ENCODE peak calls at places on chromosome 22, in seven cellular contexts. One of them, this sample, is unnamed.

GRCh38 chr22:23894710-23895598 is 771 bp downstream of the MIF start:
- DNase-seq in lower leg skin: peak; percentile 55
- DNase-seq in NB4: peak; percentile 93
- DNase-seq in A549: peak; percentile 85
- DNase-seq in tibial nerve: peak; percentile 33
- DNase-seq in H1: peak; percentile 83
- DNase-seq in right lobe of liver: peak; percentile 79
- DNase-seq in this sample: peak; percentile 84

GRCh38 chr22:41447435-41448188 is 1.0 kb upstream of the TOB2 start:
- DNase-seq in lower leg skin: peak; percentile 63
- DNase-seq in NB4: peak; percentile 84
- DNase-seq in A549: peak; percentile 60
- DNase-seq in tibial nerve: peak; percentile 54
- DNase-seq in H1: peak; percentile 78
- DNase-seq in right lobe of liver: peak; percentile 80
- DNase-seq in this sample: peak; percentile 60

GRCh38 chr22:36741204-36741793 is 34.6 kb downstream of the IFT27 start:
- DNase-seq in lower leg skin: no peak
- DNase-seq in NB4: peak; percentile 45
- DNase-seq in A549: peak; percentile 36
- DNase-seq in tibial nerve: no peak
- DNase-seq in H1: no peak
- DNase-seq in right lobe of liver: no peak
- DNase-seq in this sample: no peak

GRCh38 chr22:39150848-39151215 is 1.6 kb downstream of the CBX7 start:
- DNase-seq in lower leg skin: no peak
- DNase-seq in NB4: no peak
- DNase-seq in A549: no peak
- DNase-seq in tibial nerve: peak; percentile 10
- DNase-seq in H1: no peak
- DNase-seq in right lobe of liver: no peak
- DNase-seq in this sample: no peak

GRCh38 chr22:24060375-24060788 is 49.3 kb downstream of the CABIN1 start:
- DNase-seq in lower leg skin: peak; percentile 52
- DNase-seq in NB4: no peak
- DNase-seq in A549: peak; percentile 8
- DNase-seq in tibial nerve: no peak
- DNase-seq in H1: no peak
- DNase-seq in right lobe of liver: no peak
- DNase-seq in this sample: peak; percentile 51

GRCh38 chr22:46147471-46148267 is 2.7 kb upstream of the PPARA start:
- DNase-seq in lower leg skin: no peak
- DNase-seq in NB4: no peak
- DNase-seq in A549: no peak
- DNase-seq in tibial nerve: no peak
- DNase-seq in H1: peak; percentile 40
- DNase-seq in right lobe of liver: peak; percentile 91
- DNase-seq in this sample: no peak

GRCh38 chr22:21025763-21026755 is 6.3 kb downstream of the SLC7A4 start:
- DNase-seq in lower leg skin: no peak
- DNase-seq in NB4: no peak
- DNase-seq in A549: no peak
- DNase-seq in tibial nerve: no peak
- DNase-seq in H1: no peak
- DNase-seq in right lobe of liver: no peak
- DNase-seq in this sample: no peak

GRCh38 chr22:46149493-46149997 is 781 bp upstream of the PPARA start:
- DNase-seq in lower leg skin: no peak
- DNase-seq in NB4: peak; percentile 49
- DNase-seq in A549: no peak
- DNase-seq in tibial nerve: peak; percentile 54
- DNase-seq in H1: peak; percentile 84
- DNase-seq in right lobe of liver: peak; percentile 81
- DNase-seq in this sample: peak; percentile 53

GRCh38 chr22:45831394-45831793 is 145.6 kb downstream of the WNT7B start:
- DNase-seq in lower leg skin: no peak
- DNase-seq in NB4: no peak
- DNase-seq in A549: peak; percentile 28
- DNase-seq in tibial nerve: no peak
- DNase-seq in H1: no peak
- DNase-seq in right lobe of liver: no peak
- DNase-seq in this sample: no peak

GRCh38 chr22:39839917-39840510 is 53.5 kb downstream of the ENTHD1 start:
- DNase-seq in lower leg skin: no peak
- DNase-seq in NB4: peak; percentile 5
- DNase-seq in A549: no peak
- DNase-seq in tibial nerve: no peak
- DNase-seq in H1: no peak
- DNase-seq in right lobe of liver: no peak
- DNase-seq in this sample: no peak

GRCh38 chr22:48868554-48868953 is 959.1 kb downstream of the BRD1 start:
- DNase-seq in lower leg skin: no peak
- DNase-seq in NB4: no peak
- DNase-seq in A549: no peak
- DNase-seq in tibial nerve: no peak
- DNase-seq in H1: no peak
- DNase-seq in right lobe of liver: no peak
- DNase-seq in this sample: no peak

GRCh38 chr22:26431151-26431995 is 2.3 kb downstream of the ASPHD2 start:
- DNase-seq in lower leg skin: no peak
- DNase-seq in NB4: no peak
- DNase-seq in A549: no peak
- DNase-seq in tibial nerve: no peak
- DNase-seq in H1: no peak
- DNase-seq in right lobe of liver: no peak
- DNase-seq in this sample: no peak

GRCh38 chr22:26430600-26430999 is 1.5 kb downstream of the ASPHD2 start:
- DNase-seq in lower leg skin: no peak
- DNase-seq in NB4: no peak
- DNase-seq in A549: no peak
- DNase-seq in tibial nerve: no peak
- DNase-seq in H1: no peak
- DNase-seq in right lobe of liver: no peak
- DNase-seq in this sample: no peak

GRCh38 chr22:26429458-26430238 is 588 bp downstream of the ASPHD2 start:
- DNase-seq in lower leg skin: no peak
- DNase-seq in NB4: no peak
- DNase-seq in A549: no peak
- DNase-seq in tibial nerve: no peak
- DNase-seq in H1: no peak
- DNase-seq in right lobe of liver: no peak
- DNase-seq in this sample: no peak

GRCh38 chr22:26426924-26427323 is 2.1 kb upstream of the ASPHD2 start:
- DNase-seq in lower leg skin: no peak
- DNase-seq in NB4: no peak
- DNase-seq in A549: no peak
- DNase-seq in tibial nerve: no peak
- DNase-seq in H1: no peak
- DNase-seq in right lobe of liver: no peak
- DNase-seq in this sample: no peak

GRCh38 chr22:26428515-26429457 is at the start of gene ASPHD2:
- DNase-seq in lower leg skin: peak; percentile 32
- DNase-seq in NB4: peak; percentile 73
- DNase-seq in A549: peak; percentile 11
- DNase-seq in tibial nerve: no peak
- DNase-seq in H1: peak; percentile 75
- DNase-seq in right lobe of liver: peak; percentile 49
- DNase-seq in this sample: peak; percentile 48
- TF ChIP-seq POLR2A in lower leg skin: no peak
- TF ChIP-seq POLR2A in NB4: peak; percentile 32
- TF ChIP-seq POLR2A in A549: peak; percentile 53
- TF ChIP-seq POLR2A in tibial nerve: no peak
- TF ChIP-seq POLR2A in H1: peak; percentile 70
- TF ChIP-seq POLR2A in right lobe of liver: peak; percentile 14
- TF ChIP-seq POLR2A in this sample: peak; percentile 27

GRCh38 chr22:30922151-30922611 is 46.4 kb downstream of the MORC2 start:
- DNase-seq in lower leg skin: no peak
- DNase-seq in NB4: peak; percentile 91
- DNase-seq in A549: peak; percentile 23
- DNase-seq in tibial nerve: no peak
- DNase-seq in H1: no peak
- DNase-seq in right lobe of liver: peak; percentile 69
- DNase-seq in this sample: peak; percentile 32
- TF ChIP-seq POLR2A in lower leg skin: no peak
- TF ChIP-seq POLR2A in NB4: no peak
- TF ChIP-seq POLR2A in A549: no peak
- TF ChIP-seq POLR2A in tibial nerve: no peak
- TF ChIP-seq POLR2A in H1: no peak
- TF ChIP-seq POLR2A in right lobe of liver: no peak
- TF ChIP-seq POLR2A in this sample: no peak

DNA sequence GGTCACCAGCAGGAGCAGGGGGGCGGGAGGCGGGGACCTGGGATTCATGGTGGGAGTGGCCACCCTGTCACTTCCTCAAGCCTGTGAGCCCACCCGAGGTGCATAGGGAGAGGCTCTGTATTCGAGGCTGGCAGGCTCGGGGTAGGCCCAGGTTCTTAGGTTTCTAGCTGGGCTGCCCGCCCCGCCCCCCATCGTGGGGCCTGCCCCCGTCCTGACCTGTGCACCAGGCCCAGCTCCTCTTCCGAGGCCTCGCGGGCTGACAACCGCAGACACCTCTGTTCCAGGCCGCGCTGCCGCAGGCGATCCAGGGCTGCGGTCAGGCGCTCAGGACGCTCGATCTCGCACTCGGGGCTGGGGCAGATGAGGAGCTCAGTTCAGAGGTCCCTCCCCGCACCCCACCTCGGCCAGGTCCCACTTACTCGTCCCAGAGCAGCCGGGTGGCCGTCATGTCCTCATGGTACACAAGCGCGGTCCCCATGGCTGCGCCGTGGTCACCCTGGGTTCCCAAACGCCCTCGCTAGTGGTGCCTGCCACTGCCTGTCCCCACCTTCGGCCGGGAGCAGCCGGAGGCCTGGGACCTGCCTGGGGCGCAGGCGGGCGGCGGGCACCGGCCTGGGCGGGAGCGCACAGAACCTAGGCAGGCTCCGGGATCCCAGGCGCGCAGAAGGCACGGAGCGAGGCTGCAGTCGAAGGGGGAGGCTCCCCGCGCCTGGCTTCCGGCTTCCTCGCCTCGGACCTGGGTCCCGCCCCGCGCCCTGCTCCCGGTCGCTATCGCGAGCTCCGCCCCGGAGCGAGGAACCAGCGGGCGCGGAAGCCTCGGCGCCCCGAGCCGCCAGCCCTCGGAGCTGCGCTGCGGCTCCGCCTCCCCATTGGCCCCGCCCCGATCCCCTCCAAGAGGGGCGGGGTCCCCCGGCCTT is at the start of gene HDAC10:
- DNase-seq in lower leg skin: peak; percentile 63
- DNase-seq in NB4: peak; percentile 91
- DNase-seq in A549: peak; percentile 43
- DNase-seq in tibial nerve: no peak
- DNase-seq in H1: peak; percentile 92
- DNase-seq in right lobe of liver: peak; percentile 90
- DNase-seq in this sample: peak; percentile 60
- TF ChIP-seq POLR2A in lower leg skin: no peak
- TF ChIP-seq POLR2A in NB4: peak; percentile 63
- TF ChIP-seq POLR2A in A549: no peak
- TF ChIP-seq POLR2A in tibial nerve: no peak
- TF ChIP-seq POLR2A in H1: peak; percentile 44
- TF ChIP-seq POLR2A in right lobe of liver: peak; percentile 53
- TF ChIP-seq POLR2A in this sample: no peak

DNA sequence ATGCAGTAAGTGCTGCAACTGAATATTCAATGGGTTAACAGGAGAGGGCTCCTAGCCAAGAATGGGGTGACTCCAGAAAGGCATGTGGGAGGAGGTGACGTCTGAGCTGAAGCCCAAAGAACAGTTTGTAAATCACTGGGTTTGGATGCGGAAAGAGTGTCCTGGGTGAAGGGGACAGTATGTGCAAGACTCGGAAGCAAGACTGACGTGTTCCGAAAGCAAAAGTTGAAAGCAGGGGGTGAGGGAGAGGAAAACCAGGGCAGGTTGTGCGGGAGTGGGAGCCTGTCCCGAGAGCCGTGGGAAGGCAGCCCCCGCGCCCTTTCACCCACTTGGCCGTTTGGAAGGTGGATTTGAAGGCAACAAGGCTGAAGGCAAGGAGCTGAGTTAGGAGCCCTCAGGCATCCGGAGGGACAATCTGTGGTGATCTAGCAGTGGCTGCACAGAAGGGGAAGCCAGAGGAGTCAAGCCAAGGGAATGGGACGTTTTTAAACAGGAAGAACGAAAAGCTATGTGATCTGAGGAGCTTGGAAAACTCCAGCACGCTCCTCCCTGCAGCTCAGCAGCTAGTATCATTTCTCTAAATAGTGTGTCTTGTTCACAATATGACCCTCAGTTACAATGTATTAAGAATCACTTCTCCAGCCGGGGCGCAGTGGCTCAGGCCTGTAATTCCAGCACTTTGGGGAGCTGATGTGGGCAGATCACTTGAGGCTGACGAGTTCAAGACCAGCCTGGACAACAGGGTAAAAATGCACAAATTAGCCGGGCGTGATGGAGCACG is 7.7 kb downstream of the SLC25A18 start:
- DNase-seq in lower leg skin: peak; percentile 68
- DNase-seq in NB4: no peak
- DNase-seq in A549: no peak
- DNase-seq in tibial nerve: peak; percentile 33
- DNase-seq in H1: no peak
- DNase-seq in right lobe of liver: peak; percentile 63
- DNase-seq in this sample: peak; percentile 63
- TF ChIP-seq POLR2A in lower leg skin: no peak
- TF ChIP-seq POLR2A in NB4: no peak
- TF ChIP-seq POLR2A in A549: no peak
- TF ChIP-seq POLR2A in tibial nerve: peak; percentile 25
- TF ChIP-seq POLR2A in H1: no peak
- TF ChIP-seq POLR2A in right lobe of liver: peak; percentile 73
- TF ChIP-seq POLR2A in this sample: no peak

DNA sequence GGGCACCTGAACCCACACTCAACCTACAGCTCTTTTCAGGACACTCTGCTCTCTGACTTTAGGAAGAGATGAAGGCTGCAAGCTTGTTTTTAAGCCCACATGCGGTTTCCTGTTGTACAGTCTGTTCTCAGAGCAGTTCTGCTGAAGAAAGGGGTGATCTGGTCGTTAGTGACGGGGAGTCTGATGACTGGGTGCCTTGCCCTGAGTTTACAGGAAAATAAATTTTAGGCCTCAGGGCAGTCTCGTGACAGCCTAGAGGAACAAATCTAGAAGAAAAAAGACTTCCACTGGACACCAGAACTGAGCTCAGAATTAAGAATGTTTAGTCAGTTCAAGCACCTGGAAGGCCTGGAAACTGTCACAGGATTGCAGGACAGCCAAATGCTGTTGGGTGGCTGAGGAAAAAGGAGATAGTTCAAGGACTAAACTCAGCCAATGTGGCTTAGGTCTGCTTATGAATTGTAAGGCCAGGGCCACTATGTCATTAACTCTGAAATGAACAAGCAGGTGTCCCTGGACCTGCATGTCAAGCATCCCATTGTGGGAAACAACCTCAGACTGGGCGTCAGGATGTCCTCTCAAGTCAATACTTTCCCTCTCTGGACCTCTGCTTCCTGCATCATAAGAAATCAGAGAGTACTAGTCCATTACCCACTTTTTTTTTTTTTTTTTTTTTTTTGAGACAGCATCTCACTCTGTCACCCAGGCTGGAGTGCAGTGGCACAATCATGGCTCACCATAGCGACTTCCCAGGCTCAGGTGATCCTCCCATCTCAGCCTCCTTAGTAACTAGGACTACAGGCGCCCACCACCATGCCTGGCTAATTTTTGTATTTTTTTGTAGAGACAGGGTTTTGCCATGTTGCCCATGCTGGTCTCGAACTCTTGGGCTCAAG is 5.7 kb downstream of the PIK3IP1 start:
- DNase-seq in lower leg skin: peak; percentile 71
- DNase-seq in NB4: no peak
- DNase-seq in A549: no peak
- DNase-seq in tibial nerve: no peak
- DNase-seq in H1: no peak
- DNase-seq in right lobe of liver: no peak
- DNase-seq in this sample: no peak
- TF ChIP-seq POLR2A in lower leg skin: no peak
- TF ChIP-seq POLR2A in NB4: no peak
- TF ChIP-seq POLR2A in A549: no peak
- TF ChIP-seq POLR2A in tibial nerve: no peak
- TF ChIP-seq POLR2A in H1: no peak
- TF ChIP-seq POLR2A in right lobe of liver: peak; percentile 41
- TF ChIP-seq POLR2A in this sample: no peak